ENCODE peak calls at places on chromosomes 7 and 10, in five cellular contexts. T is WTC11, L is AG09309, S is PC-3, I is adrenal gland. E is an unnamed sample.

GRCh38 chr10:60728056-60728455 is 50.2 kb upstream of the CDK1 start:
- DNase-seq in T (no peak), S (peak), I (no peak), L (no peak), E (no peak)

GRCh38 chr7:50978633-50979215 is 196.0 kb upstream of the GRB10 start:
- DNase-seq in T (no peak), I (no peak), L (no peak), S (peak), E (no peak)

GRCh38 chr10:28678687-28679457 is 1.6 kb downstream of the BAMBI start:
- DNase-seq in T (no peak), I (no peak), S (peak), L (no peak), E (no peak)

GRCh38 chr7:98722402-98722801 is 105.3 kb downstream of the NPTX2 start:
- DNase-seq in T (no peak), S (no peak), L (no peak), I (peak), E (no peak)

GRCh38 chr7:108235451-108236061 is 105.4 kb upstream of the LAMB4 start:
- DNase-seq in T (no peak), I (peak), L (no peak), S (no peak), E (no peak)

GRCh38 chr7:26583094-26583493 is 281.3 kb downstream of the SKAP2 start:
- DNase-seq in T (no peak), S (no peak), L (no peak), I (no peak), E (no peak)

GRCh38 chr10:22693860-22694259 is 20.5 kb downstream of the PIP4K2A start:
- DNase-seq in S (no peak), L (no peak), T (no peak), I (no peak), E (no peak)

GRCh38 chr7:2139004-2139652 is 93.6 kb downstream of the MAD1L1 start:
- DNase-seq in I (no peak), T (no peak), L (no peak), S (no peak), E (peak)

GRCh38 chr10:30591249-30591670 is 38.3 kb downstream of the LYZL2 start:
- DNase-seq in I (no peak), S (peak), T (peak), L (no peak), E (peak)

GRCh38 chr7:80151274-80151665 is 16.6 kb downstream of the GNAI1 start:
- DNase-seq in T (no peak), I (no peak), L (peak), S (no peak), E (no peak)

GRCh38 chr7:93327006-93327633 is 95.0 kb downstream of the VPS50 start:
- DNase-seq in L (peak), I (no peak), T (no peak), S (peak), E (no peak)

GRCh38 chr10:44703241-44704155 is 207.6 kb upstream of the TMEM72 start:
- DNase-seq in L (no peak), S (peak), T (no peak), I (no peak), E (no peak)

GRCh38 chr10:18164771-18165361 is 24.6 kb downstream of the CACNB2 start:
- DNase-seq in L (peak), T (no peak), S (peak), I (no peak), E (no peak)

GRCh38 chr7:5477723-5478531 is 54.3 kb upstream of the TNRC18 start:
- DNase-seq in I (no peak), L (no peak), S (no peak), T (peak), E (peak)
- TF ChIP-seq CTCF in I (no peak), L (peak), S (peak), T (peak), E (peak)

DNA sequence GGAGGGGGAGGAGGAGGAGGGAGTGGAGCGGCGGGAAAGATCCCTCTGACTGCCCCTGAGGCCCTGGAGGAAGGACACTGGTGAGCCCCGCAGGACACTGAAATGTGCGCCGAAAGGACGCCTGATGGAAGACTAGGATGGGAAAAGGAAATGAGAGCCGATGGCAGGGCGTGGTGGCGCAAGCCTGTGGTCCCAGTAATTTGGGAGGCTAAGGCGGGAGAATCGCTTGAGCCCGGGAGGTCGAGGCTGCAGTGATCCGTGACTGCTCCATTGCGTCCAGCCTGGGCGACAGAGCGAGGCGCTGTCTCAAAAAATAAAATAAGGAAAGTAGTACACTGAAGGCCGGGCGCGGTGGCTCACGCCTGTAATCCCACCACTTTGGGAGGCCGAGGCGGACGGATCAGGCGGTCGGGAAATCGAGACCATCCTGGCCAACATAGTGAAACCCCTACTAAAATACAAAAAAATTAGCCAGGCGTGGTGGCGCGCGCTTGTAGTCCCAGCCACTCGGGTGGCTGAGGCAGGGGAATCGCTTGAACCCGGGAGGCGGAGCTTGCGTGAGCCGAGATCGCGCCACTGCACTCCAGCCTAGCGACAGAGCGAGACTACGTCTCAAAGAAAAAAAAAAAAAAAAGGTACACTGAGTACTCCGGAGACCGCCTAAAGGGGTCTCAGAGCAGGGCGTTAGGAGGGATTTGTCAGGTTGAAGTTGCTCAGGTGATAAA is 561 bp upstream of the HNRNPF start:
- DNase-seq in L (no peak), T (peak), I (peak), S (peak), E (peak)
- TF ChIP-seq CTCF in L (no peak), T (no peak), I (no peak), S (no peak), E (no peak)

GRCh38 chr10:108358912-108359311 is 1194.4 kb upstream of the SORCS1 start:
- DNase-seq in T (no peak), L (peak), S (peak), I (no peak), E (no peak)
- TF ChIP-seq CTCF in T (no peak), L (no peak), S (peak), I (no peak), E (no peak)

GRCh38 chr10:79434223-79434687 is 11.2 kb downstream of the ZCCHC24 start:
- DNase-seq in I (no peak), S (peak), T (no peak), L (no peak), E (no peak)

GRCh38 chr10:79436066-79436849 is 9.2 kb downstream of the ZCCHC24 start:
- DNase-seq in T (no peak), L (no peak), I (no peak), S (no peak), E (no peak)

GRCh38 chr10:79435271-79436065 is 10.0 kb downstream of the ZCCHC24 start:
- DNase-seq in I (no peak), L (no peak), T (no peak), S (peak), E (no peak)

GRCh38 chr10:79433324-79434222 is 11.9 kb downstream of the ZCCHC24 start:
- DNase-seq in T (no peak), I (no peak), S (no peak), L (no peak), E (no peak)

DNA sequence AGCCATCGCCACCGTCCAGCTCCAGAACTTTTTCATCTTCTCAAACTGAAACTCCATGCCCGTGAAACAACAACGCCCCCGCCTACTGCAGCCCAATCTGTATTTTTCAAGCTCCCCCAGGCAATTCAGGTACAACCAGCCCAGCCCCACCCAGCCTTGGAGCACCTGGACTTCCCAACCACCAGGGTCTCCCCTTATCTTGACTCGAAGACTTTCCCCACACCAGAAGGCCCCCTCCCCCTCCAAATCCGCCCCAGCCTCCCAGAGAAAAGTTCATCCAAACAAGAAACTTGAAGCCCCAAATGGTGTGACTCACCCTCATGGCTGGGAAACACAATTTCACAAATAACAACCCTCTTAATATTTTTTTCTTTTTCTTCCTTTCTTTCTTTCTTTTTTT is 10.6 kb downstream of the ZCCHC24 start:
- DNase-seq in L (no peak), I (no peak), T (no peak), S (peak), E (no peak)
- TF ChIP-seq CTCF in L (no peak), I (no peak), T (no peak), S (no peak), E (no peak)

DNA sequence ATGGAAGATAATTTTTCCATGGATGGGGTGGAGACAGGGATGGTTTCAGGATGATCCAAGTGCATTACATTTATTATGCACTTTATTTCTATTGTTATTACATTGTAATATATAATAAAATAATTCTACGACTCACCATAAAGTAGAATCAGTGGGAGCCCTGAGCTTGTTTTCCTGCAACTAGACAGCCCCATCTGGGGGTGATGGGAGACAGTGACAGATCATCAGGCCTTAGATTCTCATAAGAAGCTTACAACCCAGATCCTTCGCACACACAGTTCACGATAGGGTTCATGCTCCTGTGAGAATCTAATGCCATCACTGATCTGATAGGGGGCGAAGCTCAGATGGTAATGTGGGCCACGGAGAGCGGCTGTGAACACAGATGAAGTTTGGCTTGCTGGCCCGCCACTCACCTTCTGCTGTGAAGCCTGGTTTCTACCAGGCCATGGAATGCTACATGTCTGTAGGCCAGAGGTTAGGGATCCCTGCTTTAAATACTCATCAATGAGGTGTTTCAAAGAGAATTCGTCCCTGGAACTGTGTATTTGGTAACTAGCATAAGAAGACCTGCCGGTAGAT is 21.2 kb upstream of the PRKCQ start:
- DNase-seq in T (no peak), I (no peak), L (no peak), S (no peak), E (no peak)
- TF ChIP-seq CTCF in T (no peak), I (no peak), L (no peak), S (no peak), E (no peak)